ENCODE peak calls at places on chromosomes 2 and 18, in four cellular contexts. F is mesenchymal stem cell, A is mammary epithelial cell, M is neural progenitor cell. R is an unnamed sample.

GRCh38 chr2:65350714-65351113 is 81.7 kb downstream of the SPRED2 start:
- DNase-seq in M (peak), F (peak), A (no peak), R (peak)

GRCh38 chr2:171513719-171514160 is 8.5 kb upstream of the CYBRD1 start:
- DNase-seq in M (no peak), A (no peak), F (no peak), R (peak)

GRCh38 chr2:10963155-10963554 is 51.4 kb downstream of the KCNF1 start:
- DNase-seq in M (no peak), A (peak), F (peak), R (no peak)

GRCh38 chr18:12882416-12882815 is 1.6 kb downstream of the PTPN2 start:
- DNase-seq in M (no peak), A (no peak), F (peak), R (no peak)

GRCh38 chr18:24683965-24684364 is 223.5 kb downstream of the HRH4 start:
- DNase-seq in M (no peak), A (peak), F (no peak), R (no peak)

GRCh38 chr2:241314181-241314932 is 1.1 kb downstream of the HDLBP start:
- DNase-seq in A (no peak), F (peak), M (no peak), R (peak)

GRCh38 chr18:79872852-79873444 is 75.2 kb downstream of the KCNG2 start:
- DNase-seq in A (no peak), F (no peak), M (no peak), R (no peak)

GRCh38 chr2:165114345-165114943 is 89.4 kb downstream of the SCN3A start:
- DNase-seq in M (no peak), A (peak), F (peak), R (no peak)

GRCh38 chr2:114119846-114120348 is 230.0 kb downstream of the ACTR3 start:
- DNase-seq in F (no peak), A (no peak), M (no peak), R (no peak)

GRCh38 chr18:25097119-25098114 is 254.5 kb downstream of the ZNF521 start:
- DNase-seq in M (no peak), F (peak), A (no peak), R (no peak)

GRCh38 chr2:121099329-121100318 is 185.4 kb downstream of the TFCP2L1 start:
- DNase-seq in F (no peak), A (no peak), M (peak), R (no peak)

GRCh38 chr18:48800877-48801727 is 149.7 kb downstream of the SMAD7 start:
- DNase-seq in M (no peak), F (peak), A (no peak), R (no peak)

GRCh38 chr2:45690223-45690622 is 38.7 kb downstream of the PRKCE start:
- DNase-seq in F (no peak), M (no peak), A (no peak), R (no peak)

GRCh38 chr2:39385172-39385571 is 51.9 kb downstream of the MAP4K3 start:
- DNase-seq in F (no peak), M (no peak), A (peak), R (no peak)

GRCh38 chr2:224838335-224838734 is 122.2 kb upstream of the CCDC195 start:
- DNase-seq in M (no peak), F (no peak), A (no peak), R (no peak)

GRCh38 chr18:10928971-10929373 is 220.4 kb downstream of the PIEZO2 start:
- DNase-seq in F (peak), A (no peak), M (no peak), R (no peak)

GRCh38 chr2:56582570-56582969 is 398.8 kb downstream of the CCDC85A start:
- DNase-seq in F (no peak), A (peak), M (no peak), R (peak)

GRCh38 chr2:2739231-2739795 is 408.2 kb upstream of the MYT1L start:
- DNase-seq in F (no peak), M (no peak), A (peak), R (no peak)

GRCh38 chr2:96839288-96839874 is 4.4 kb downstream of the ANKRD23 start:
- DNase-seq in F (no peak), A (peak), M (no peak), R (no peak)

DNA sequence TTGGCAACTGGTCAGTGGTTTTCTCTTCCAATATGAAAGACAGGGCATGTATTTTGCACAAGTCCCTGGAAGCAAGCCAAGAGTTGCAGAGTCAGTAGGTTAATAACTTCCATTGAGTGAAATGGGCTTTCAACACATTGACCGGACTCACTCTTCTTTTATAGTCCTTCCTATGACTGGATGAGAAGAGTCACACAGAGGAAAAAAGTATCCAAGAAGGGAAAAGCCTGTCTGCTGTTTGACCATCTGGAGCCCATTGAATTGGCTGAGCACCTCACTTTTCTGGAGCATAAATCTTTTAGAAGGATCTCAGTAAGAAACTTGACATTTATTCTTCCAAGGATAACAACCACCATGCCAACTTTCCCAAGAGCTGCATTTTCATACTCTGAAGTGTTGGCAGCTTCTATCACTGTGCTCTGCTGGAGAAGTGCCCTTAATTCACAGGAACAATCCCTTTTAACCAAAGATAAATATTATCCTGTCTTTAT is 45.4 kb downstream of the RASGRP3 start:
- DNase-seq in M (no peak), A (no peak), F (peak), R (no peak)
- H3K4me2 ChIP-seq in M (no peak), A (no peak), F (no peak), R (no peak)

DNA sequence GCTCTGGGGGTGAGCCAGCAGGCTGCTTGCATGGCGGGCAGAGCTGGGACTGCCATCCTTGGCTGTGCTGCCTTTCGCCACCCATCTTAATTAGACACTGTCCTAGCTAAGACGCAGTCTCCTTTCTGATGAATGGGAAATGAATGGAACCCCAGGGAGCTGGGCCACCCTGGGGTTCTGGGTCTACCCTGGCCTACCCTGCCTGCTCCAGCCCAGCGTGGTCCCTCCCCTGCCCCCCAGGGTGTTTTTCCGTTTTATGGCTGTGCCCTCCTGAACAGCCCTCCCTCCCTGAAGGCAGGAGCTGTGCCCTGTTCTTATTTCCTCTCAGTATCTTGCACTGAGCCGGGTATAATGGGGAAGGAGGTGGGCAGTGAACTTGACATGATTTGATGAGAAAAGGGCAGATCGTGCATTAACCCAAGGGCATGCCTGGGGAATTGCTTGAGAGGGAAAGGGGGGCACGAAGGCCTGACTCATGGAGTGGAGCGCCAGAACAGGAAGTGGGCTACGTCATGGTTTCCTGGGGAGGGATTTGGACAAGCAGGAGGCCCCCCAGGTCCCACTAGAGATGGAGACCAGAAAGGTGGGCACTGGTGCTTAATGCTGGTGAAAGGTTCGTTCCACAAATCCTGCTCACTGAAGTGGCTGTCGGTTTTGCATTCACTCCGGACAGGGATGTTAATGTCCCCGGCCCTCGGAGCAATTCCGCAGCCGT is 165.0 kb downstream of the KLHL29 start:
- DNase-seq in F (peak), M (no peak), A (no peak), R (no peak)
- H3K4me3 ChIP-seq in F (no peak), M (no peak), A (no peak), R (no peak)

DNA sequence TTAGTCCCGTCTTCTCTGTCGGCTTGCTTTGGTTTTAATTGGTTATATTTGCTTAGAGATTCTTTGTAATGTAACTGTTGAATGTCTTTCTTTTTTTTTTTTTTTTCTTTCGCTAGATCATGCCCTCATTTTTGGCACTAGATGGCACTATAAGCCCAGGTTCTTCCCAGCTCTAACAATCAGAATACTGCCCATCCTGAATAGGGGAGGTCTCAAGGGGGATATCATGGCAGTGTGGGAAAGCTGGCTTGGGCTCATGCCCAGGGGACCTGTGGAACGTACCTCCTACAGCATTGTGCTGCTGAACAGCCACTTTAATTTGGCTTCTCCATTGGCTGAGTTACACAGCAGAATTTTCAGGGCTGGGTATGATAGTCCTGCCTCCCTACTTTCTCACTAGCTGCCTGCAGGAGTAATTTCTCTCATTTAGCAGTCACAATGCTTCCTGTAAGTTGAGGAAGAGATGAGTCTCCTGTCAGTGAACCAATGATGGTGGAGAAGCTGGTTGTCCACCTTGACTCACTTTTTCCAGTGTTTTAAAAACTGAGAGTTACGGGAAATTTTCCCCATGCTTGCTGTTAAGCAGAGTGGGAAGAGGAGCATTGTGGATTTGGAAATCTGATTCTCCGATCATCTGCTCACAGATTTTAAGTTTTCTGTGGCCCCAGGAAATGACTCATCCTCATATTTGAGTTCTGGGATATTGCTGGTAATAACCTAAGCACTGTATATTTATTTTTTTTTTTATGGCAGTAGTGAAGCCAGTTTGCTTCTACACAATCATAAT is 47.2 kb downstream of the RAD51AP2 start:
- DNase-seq in A (peak), F (peak), M (peak), R (no peak)
- H2AFZ ChIP-seq in A (peak), F (no peak), M (no peak), R (no peak)

DNA sequence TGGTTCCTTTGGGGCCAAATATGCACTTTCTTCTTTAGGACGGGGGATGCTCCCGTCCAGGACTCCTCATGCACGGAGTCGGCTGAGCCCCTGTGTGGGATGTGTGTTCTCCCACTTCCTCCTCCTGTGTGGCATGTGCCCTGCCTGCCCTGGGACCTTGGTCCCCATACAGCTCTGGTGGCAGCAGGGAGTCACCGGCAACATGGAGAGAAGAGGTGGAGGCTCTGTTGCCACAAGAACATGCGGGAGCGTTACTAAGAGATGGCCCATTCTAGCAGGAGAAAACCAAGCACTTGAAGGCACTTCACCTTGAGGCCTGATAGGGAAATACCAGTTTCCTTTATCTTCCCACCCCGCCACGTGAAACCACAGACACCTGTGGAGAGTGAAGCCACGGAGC is 98.0 kb downstream of the DDX1 start:
- DNase-seq in M (no peak), F (no peak), A (no peak), R (no peak)
- H3K4me2 ChIP-seq in M (no peak), F (no peak), A (no peak), R (no peak)

DNA sequence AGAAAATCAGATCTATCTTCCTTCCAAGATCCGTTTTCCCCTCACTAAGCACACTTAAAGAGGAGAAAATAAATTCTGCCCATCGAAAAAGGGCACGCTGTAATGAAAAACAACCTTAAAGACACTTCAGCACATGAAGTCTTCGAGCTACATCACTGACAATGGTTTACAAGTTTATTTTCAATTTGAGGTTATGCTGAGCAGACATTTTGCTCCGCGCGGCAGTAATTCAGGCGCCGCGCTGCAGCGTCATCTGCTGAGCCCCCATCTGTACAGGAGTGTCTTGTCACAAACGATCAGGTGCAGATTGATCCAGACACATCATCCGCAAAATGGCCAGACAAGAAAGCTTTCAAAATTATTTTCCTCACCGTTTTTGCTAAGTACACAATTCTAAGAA is 341.7 kb downstream of the STK39 start:
- DNase-seq in F (no peak), M (no peak), A (no peak), R (no peak)
- H3K4me3 ChIP-seq in F (no peak), M (no peak), A (no peak), R (no peak)

GRCh38 chr2:134072973-134073490 is 180.8 kb upstream of the MGAT5 start:
- DNase-seq in A (no peak), F (no peak), M (no peak), R (no peak)

GRCh38 chr2:134075204-134075603 is 178.7 kb upstream of the MGAT5 start:
- DNase-seq in M (no peak), A (no peak), F (no peak), R (no peak)

GRCh38 chr2:134074619-134075018 is 179.3 kb upstream of the MGAT5 start:
- DNase-seq in F (no peak), A (peak), M (no peak), R (no peak)

GRCh38 chr2:134070281-134070731 is 183.6 kb upstream of the MGAT5 start:
- DNase-seq in F (no peak), A (peak), M (no peak), R (peak)
- H2AFZ ChIP-seq in F (no peak), A (no peak), M (no peak), R (no peak)

GRCh38 chr2:200538139-200538538 is 12.1 kb downstream of the SGO2 start:
- DNase-seq in A (no peak), F (no peak), M (no peak), R (no peak)

GRCh38 chr2:200533754-200534153 is 7.7 kb downstream of the SGO2 start:
- DNase-seq in F (no peak), A (no peak), M (no peak), R (no peak)

DNA sequence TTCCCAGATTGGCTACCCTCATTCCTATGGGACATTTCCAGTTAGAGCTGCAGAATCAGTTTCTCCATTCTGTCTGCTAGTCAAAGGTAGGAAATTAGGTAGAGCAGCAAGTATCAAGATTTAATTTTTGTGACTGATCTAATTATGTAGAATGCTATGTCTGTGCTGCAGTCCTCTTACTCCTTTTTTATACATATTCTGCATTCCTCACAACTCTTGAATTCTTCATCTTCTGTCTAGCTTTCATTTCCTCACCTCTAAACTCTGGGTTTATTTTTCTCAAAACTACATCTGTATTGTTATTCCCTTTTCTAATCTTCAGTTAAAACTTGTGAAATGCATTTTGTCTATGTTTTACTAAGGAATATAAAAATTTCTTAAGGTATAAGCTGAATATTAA is 8.6 kb downstream of the SGO2 start:
- DNase-seq in A (no peak), F (no peak), M (no peak), R (no peak)
- H3K4me2 ChIP-seq in A (no peak), F (no peak), M (no peak), R (no peak)